ENCODE peak calls at places on chromosome 4, in six cellular contexts. N is K562, V is tibial artery, R is GM23338, L is esophagus muscularis mucosa, J is nephron progenitor cell. H is an unnamed sample.

GRCh38 chr4:83082777-83083176 is 31.8 kb downstream of the PLAC8 start:
- DNase-seq in N (no peak), V (no peak), R (no peak), L (no peak), J (no peak), H (no peak)

GRCh38 chr4:3040447-3041191 is 33.7 kb downstream of the HTT-AS start:
- DNase-seq in N (no peak), V (no peak), R (no peak), L (no peak), J (no peak), H (no peak)

GRCh38 chr4:126894963-126895362 is 737.8 kb upstream of the INTU start:
- DNase-seq in N (no peak), V (no peak), R (no peak), L (no peak), J (no peak), H (no peak)

GRCh38 chr4:15689540-15689939 is 7.9 kb downstream of the FAM200B start:
- DNase-seq in N (no peak), V (no peak), R (no peak), L (no peak), J (no peak), H (no peak)

GRCh38 chr4:140005699-140006098 is 148.3 kb downstream of the MAML3 start:
- DNase-seq in N (no peak), V (no peak), R (no peak), L (no peak), J (no peak), H (no peak)

GRCh38 chr4:114399085-114399484 is 199.5 kb upstream of the UGT8 start:
- DNase-seq in N (no peak), V (no peak), R (peak), L (no peak), J (peak), H (no peak)

GRCh38 chr4:113365377-113365776 is 315.9 kb downstream of the ANK2 start:
- DNase-seq in N (no peak), V (no peak), R (no peak), L (no peak), J (no peak), H (no peak)

GRCh38 chr4:158013858-158014257 is 159.0 kb downstream of the GASK1B start:
- DNase-seq in N (no peak), V (no peak), R (no peak), L (no peak), J (no peak), H (no peak)

GRCh38 chr4:113810906-113811305 is 49.4 kb upstream of the CAMK2D start:
- DNase-seq in N (no peak), V (no peak), R (no peak), L (no peak), J (no peak), H (no peak)

GRCh38 chr4:41135761-41136160 is 78.6 kb downstream of the APBB2 start:
- DNase-seq in N (no peak), V (no peak), R (no peak), L (no peak), J (no peak), H (no peak)

GRCh38 chr4:7652006-7652405 is 217.3 kb upstream of the PSAPL1 start:
- DNase-seq in N (no peak), V (no peak), R (no peak), L (no peak), J (no peak), H (no peak)

GRCh38 chr4:94714761-94715160 is 43.0 kb upstream of the BMPR1B start:
- DNase-seq in N (no peak), V (no peak), R (no peak), L (no peak), J (no peak), H (no peak)

GRCh38 chr4:150619032-150619431 is 37.1 kb downstream of the MAB21L2 start:
- DNase-seq in N (no peak), V (no peak), R (no peak), L (no peak), J (no peak), H (no peak)

GRCh38 chr4:119872344-119873031 is 194.2 kb downstream of the MAD2L1 start:
- DNase-seq in N (no peak), V (no peak), R (no peak), L (no peak), J (no peak), H (peak)

GRCh38 chr4:19317377-19317776 is 934.3 kb upstream of the SLIT2 start:
- DNase-seq in N (no peak), V (no peak), R (no peak), L (no peak), J (no peak), H (no peak)

GRCh38 chr4:126750723-126751122 is 882.0 kb upstream of the INTU start:
- DNase-seq in N (no peak), V (no peak), R (no peak), L (no peak), J (no peak), H (no peak)

GRCh38 chr4:137960371-137961050 is 281.6 kb downstream of the SLC7A11 start:
- DNase-seq in N (no peak), V (no peak), R (no peak), L (no peak), J (no peak), H (no peak)

GRCh38 chr4:152605641-152606304 is 69.9 kb upstream of the FBXW7 start:
- DNase-seq in N (no peak), V (no peak), R (no peak), L (no peak), J (no peak), H (no peak)

GRCh38 chr4:73396304-73396703 is 7.8 kb upstream of the ALB start:
- DNase-seq in N (no peak), V (no peak), R (no peak), L (no peak), J (no peak), H (no peak)

GRCh38 chr4:57094482-57095223 is 15.5 kb downstream of the IGFBP7 start:
- DNase-seq in N (no peak), V (no peak), R (no peak), L (no peak), J (no peak), H (no peak)

GRCh38 chr4:71713611-71714203 is 70.2 kb downstream of the GC start:
- DNase-seq in N (peak), V (no peak), R (peak), L (no peak), J (no peak), H (no peak)

GRCh38 chr4:141346144-141346543 is 125.4 kb downstream of the ZNF330 start:
- DNase-seq in N (peak), V (no peak), R (peak), L (no peak), J (no peak), H (no peak)

GRCh38 chr4:104826171-104826570 is 320.5 kb upstream of the TET2 start:
- DNase-seq in N (no peak), V (no peak), R (no peak), L (no peak), J (no peak), H (peak)

GRCh38 chr4:42995343-42995944 is 102.9 kb downstream of the GRXCR1 start:
- DNase-seq in N (peak), V (no peak), R (peak), L (no peak), J (peak), H (no peak)

GRCh38 chr4:66653937-66654336 is 891.4 kb downstream of the CENPC start:
- DNase-seq in N (no peak), V (no peak), R (no peak), L (no peak), J (no peak), H (no peak)

GRCh38 chr4:41160010-41160789 is 54.1 kb downstream of the APBB2 start:
- DNase-seq in N (no peak), V (no peak), R (no peak), L (peak), J (no peak), H (no peak)

GRCh38 chr4:150082241-150082640 is 4.0 kb downstream of the DCLK2 start:
- DNase-seq in N (no peak), V (no peak), R (no peak), L (no peak), J (no peak), H (no peak)

GRCh38 chr4:186554485-186554884 is 882 bp downstream of the MTNR1A start:
- DNase-seq in N (no peak), V (no peak), R (peak), L (no peak), J (peak), H (peak)
- TF ChIP-seq CTCF in N (peak), V (no peak), R (peak), L (no peak), J (peak), H (no peak)

GRCh38 chr4:163556169-163556568 is 61.7 kb downstream of the TMA16 start:
- DNase-seq in N (no peak), V (no peak), R (peak), L (no peak), J (no peak), H (no peak)
- TF ChIP-seq CTCF in N (no peak), V (no peak), R (peak), L (no peak), J (no peak), H (no peak)

DNA sequence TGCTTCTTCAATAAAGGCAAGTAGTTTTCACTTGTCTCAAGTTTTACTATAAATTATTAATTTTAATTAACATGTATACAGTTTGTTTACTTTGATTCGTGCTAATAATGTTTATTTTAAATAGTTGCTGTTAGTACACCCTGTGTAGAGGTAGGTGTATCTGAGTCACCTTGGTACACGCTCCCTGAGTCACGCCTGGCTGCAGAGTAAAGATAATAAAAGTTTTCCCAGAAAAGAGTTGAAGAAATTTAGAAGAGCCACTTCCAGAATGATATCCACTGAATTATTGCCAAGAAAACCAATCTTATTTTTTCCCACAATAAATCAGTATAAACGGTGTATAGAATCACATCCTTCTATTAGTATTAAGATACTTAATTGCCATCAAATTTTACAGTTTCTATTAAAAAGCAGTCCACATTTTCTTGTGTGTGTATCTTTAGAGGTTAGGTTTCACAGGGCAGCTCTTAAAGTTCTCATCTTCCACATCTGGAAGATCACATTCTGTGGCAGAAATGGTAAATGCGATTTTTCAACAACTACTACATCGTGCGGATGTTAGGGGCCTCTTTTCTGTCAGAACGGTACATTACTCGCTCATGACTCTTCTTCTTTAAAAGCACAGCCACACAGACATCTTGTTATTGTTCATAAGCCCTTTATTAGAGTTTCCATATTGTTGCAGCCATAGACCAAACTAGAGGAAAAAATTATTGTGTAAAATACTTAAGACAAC is 55.4 kb downstream of the HADH start:
- DNase-seq in N (no peak), V (no peak), R (no peak), L (no peak), J (no peak), H (no peak)
- TF ChIP-seq CTCF in N (no peak), V (no peak), R (no peak), L (no peak), J (no peak), H (no peak)

GRCh38 chr4:896216-896615 is 35.9 kb downstream of the GAK start:
- DNase-seq in N (no peak), V (no peak), R (peak), L (no peak), J (no peak), H (no peak)
- TF ChIP-seq CTCF in N (no peak), V (no peak), R (peak), L (no peak), J (no peak), H (no peak)

GRCh38 chr4:24988776-24989175 is 42.0 kb downstream of the LGI2 start:
- DNase-seq in N (no peak), V (no peak), R (peak), L (no peak), J (no peak), H (peak)
- TF ChIP-seq CTCF in N (peak), V (peak), R (peak), L (peak), J (no peak), H (no peak)

GRCh38 chr4:78960926-78961325 is 21.7 kb upstream of the PAQR3 start:
- DNase-seq in N (no peak), V (no peak), R (no peak), L (no peak), J (no peak), H (no peak)
- TF ChIP-seq CTCF in N (no peak), V (no peak), R (no peak), L (no peak), J (no peak), H (no peak)

DNA sequence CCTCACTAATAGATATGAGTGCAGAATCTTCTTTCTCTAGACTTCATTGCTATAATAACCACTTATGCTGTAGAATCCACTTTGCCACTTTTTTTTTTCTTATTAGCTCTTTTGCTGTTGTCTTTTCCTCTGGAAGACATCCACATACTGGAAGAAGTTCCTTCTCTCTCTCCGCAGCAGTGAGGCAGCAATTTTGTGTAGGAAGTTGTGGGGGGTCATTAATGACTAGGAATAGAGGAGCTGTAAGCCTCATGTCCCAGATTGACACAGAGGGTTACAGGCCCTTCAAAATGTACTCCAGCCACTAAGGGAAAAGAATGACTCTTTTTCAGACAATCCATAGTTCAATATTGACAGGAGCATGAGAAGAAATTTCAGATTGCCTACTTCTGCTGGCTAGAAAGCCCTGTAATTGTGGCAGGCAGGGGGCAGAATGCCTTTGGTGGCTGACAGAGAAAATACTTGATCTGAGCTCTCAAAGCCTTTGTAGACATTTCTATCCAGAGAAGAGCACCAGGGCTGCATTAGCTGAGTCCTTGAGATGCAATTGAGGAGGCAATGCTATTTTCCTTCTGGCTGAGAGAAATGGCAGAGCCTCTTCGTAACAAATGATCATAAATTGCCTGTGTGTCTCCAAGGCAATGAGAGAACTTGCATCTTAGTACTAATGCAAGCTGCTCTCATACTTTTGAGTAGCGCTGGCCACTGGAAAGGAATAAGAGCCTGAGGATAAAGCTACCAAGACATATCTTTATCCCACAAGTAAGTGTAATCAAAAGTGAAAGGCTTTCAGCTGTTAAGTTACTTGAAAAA is 856.3 kb downstream of the STIM2 start:
- DNase-seq in N (no peak), V (no peak), R (peak), L (no peak), J (no peak), H (no peak)
- TF ChIP-seq CTCF in N (no peak), V (no peak), R (peak), L (no peak), J (no peak), H (no peak)

GRCh38 chr4:185838514-185839203 is 26.7 kb upstream of the SORBS2 start:
- DNase-seq in N (no peak), V (no peak), R (no peak), L (no peak), J (no peak), H (no peak)
- TF ChIP-seq CTCF in N (no peak), V (no peak), R (no peak), L (no peak), J (no peak), H (no peak)

DNA sequence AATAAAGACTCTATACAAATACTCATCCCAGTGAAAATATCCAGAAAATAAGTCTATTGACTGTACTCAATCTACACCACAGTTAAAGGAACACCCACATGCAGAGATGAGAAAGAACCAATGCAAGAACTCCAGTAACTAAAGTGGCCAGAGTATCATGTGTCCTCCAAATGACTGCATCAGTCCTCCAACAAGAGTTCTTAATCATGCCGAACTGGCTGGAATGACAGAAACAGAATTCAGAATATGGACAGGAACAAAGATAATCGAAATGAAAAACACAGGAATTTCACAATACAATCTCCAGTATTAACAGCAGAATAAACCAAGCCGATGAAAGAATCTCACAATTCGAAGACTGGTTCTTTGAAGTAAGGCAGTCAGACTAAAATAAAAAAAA is 210.3 kb downstream of the TBCK start:
- DNase-seq in N (no peak), V (no peak), R (no peak), L (no peak), J (no peak), H (no peak)
- TF ChIP-seq CTCF in N (no peak), V (no peak), R (no peak), L (no peak), J (no peak), H (no peak)

DNA sequence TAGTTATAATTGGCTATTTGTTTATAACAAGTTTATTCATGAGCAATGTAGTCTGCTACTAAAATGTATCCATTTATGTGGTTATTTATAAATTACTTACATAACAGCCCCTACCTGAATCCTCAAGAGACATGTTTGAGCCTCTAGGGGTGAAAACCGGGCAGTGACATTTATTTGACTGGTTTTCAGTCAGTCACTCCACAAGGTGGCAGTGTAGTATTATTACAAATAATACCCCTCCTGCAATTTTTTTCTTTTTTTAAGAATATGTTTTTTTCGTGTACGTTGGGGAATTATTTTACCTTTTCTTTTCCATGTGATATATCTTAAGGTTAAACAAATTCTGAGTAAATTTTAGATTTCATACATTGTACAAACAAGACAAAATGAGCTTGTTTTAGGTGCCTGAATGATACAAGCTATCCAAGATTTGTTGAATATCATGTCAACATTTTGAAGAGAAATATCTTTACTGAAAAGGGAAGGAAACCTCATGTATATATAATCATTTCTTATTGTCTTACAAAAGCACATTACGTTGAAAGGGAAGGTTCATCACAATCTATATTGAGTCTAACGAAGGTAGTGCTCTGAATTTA is 598.7 kb upstream of the TECRL start:
- DNase-seq in N (peak), V (no peak), R (peak), L (no peak), J (peak), H (peak)
- TF ChIP-seq CTCF in N (peak), V (no peak), R (peak), L (peak), J (peak), H (peak)